ENCODE peak calls at places on chromosome 18, in six cellular contexts. G is ovary, Q is GM23338, D is testis, J is brain microvascular endothelial cell, N is PC-3. L is an unnamed sample.

GRCh38 chr18:66316708-66317107 is 287.2 kb downstream of the CDH19 start:
- DNase-seq in G (no peak), N (no peak), J (no peak), Q (peak; percentile 68), D (no peak), L (no peak)

GRCh38 chr18:47772374-47773248 is 157.8 kb downstream of the SMAD2 start:
- DNase-seq in D (peak; percentile 72), J (peak; percentile 61), Q (peak; percentile 81), N (peak; percentile 57), G (peak; percentile 55), L (no peak)

GRCh38 chr18:31042391-31043181 is at the start of gene DSC3:
- DNase-seq in N (peak; percentile 61), J (no peak), D (peak; percentile 17), Q (peak; percentile 73), G (no peak), L (peak; percentile 81)

GRCh38 chr18:61333746-61334490 is 688 bp downstream of the CDH20 start:
- DNase-seq in Q (peak; percentile 65), D (no peak), J (no peak), N (no peak), G (no peak), L (no peak)

GRCh38 chr18:63262369-63263335 is 56.9 kb downstream of the BCL2 start:
- DNase-seq in Q (no peak), J (no peak), D (peak; percentile 47), G (peak; percentile 54), N (no peak), L (no peak)

GRCh38 chr18:49581369-49581768 is 19.5 kb downstream of the LIPG start:
- DNase-seq in N (no peak), J (no peak), D (no peak), G (no peak), Q (no peak), L (no peak)

GRCh38 chr18:32373995-32374394 is 96.7 kb downstream of the GAREM1 start:
- DNase-seq in D (peak; percentile 30), N (peak; percentile 34), J (peak; percentile 71), Q (no peak), G (no peak), L (no peak)

GRCh38 chr18:59699061-59699460 is 1.8 kb upstream of the CCBE1 start:
- DNase-seq in J (no peak), D (no peak), N (no peak), G (no peak), Q (no peak), L (no peak)

GRCh38 chr18:9535430-9535972 is 60.2 kb downstream of the RALBP1 start:
- DNase-seq in G (peak; percentile 83), N (peak; percentile 24), Q (no peak), J (peak; percentile 94), D (peak; percentile 78), L (no peak)

GRCh38 chr18:13443546-13443945 is 225.0 kb downstream of the LDLRAD4 start:
- DNase-seq in J (no peak), G (no peak), N (no peak), D (no peak), Q (no peak), L (no peak)

GRCh38 chr18:13442451-13442850 is 223.9 kb downstream of the LDLRAD4 start:
- DNase-seq in D (no peak), Q (no peak), N (no peak), J (no peak), G (no peak), L (peak; percentile 55)

GRCh38 chr18:13439475-13439874 is 220.9 kb downstream of the LDLRAD4 start:
- DNase-seq in G (no peak), N (no peak), J (no peak), Q (no peak), D (no peak), L (no peak)

GRCh38 chr18:13440277-13441248 is 222.0 kb downstream of the LDLRAD4 start:
- DNase-seq in D (no peak), N (no peak), G (no peak), J (no peak), Q (no peak), L (peak; percentile 38)

GRCh38 chr18:13441731-13442130 is 223.2 kb downstream of the LDLRAD4 start:
- DNase-seq in G (no peak), J (no peak), Q (no peak), N (no peak), D (no peak), L (no peak)
- H3K27me3 ChIP-seq in G (no peaks in the 10 kb centered on the region), J (peaks cover 2% of the 10 kb centered on the region), Q (no peaks in the 10 kb centered on the region), N (peaks cover 87% of the 10 kb centered on the region), D (no peaks in the 10 kb centered on the region), L (no peaks in the 10 kb centered on the region)

GRCh38 chr18:52408800-52409302 is 68.9 kb downstream of the DCC start:
- DNase-seq in G (no peak), Q (no peak), J (no peak), N (no peak), D (no peak), L (no peak)

DNA sequence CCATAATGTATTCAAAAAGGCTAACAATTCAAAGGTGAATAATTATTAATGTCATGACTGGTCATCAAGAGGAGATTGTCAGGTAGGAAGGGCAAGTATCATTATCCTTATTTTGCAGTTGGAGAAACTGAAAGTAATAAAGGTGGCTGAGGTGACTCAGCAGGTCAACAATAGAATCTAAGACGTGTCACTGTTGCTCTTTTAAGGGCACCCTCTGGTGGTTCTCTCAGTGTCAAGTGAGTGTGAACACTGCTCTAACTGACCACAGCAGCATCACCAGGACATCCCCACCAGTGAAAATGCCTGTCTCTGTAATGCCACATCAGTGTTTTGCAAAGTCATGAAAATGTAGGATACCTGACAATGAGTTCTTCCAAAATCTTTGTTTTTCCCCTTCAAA is 69.7 kb downstream of the DCC start:
- DNase-seq in Q (peak; percentile 24), D (no peak), J (no peak), G (no peak), N (peak; percentile 19), L (no peak)
- TF ChIP-seq CTCF in Q (peak; percentile 54), D (no peak), J (no peak), G (no peak), N (peak; percentile 8), L (no peak)

GRCh38 chr18:13219576-13219975 is 1.0 kb downstream of the LDLRAD4 start:
- DNase-seq in N (no peak), Q (no peak), J (no peak), G (no peak), D (no peak), L (no peak)
- H3K36me3 ChIP-seq in N (no peaks in the 10 kb centered on the region), Q (no peaks in the 10 kb centered on the region), J (no peaks in the 10 kb centered on the region), G (no peaks in the 10 kb centered on the region), D (no peaks in the 10 kb centered on the region), L (no peaks in the 10 kb centered on the region)

DNA sequence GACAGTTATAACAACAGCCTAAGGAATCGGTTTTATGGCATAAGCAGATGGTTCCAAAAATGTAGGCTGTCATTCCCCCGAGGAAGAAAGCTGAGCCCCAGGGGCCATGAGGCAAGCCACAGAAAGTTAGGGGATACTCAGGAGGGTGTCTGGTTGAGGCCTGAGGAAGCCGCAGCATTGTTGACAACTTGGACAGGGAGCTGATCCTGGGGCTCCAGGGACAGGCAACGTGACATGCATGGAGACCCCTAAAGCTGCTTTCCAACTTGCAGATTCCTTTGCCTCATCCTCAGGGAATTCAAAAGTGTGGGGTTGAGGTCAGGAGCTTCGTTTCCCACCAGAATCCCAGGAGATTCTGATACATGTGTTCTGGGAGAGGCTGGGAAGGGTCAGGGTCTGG is 20.9 kb downstream of the CELF4 start:
- DNase-seq in D (no peak), J (no peak), Q (no peak), G (no peak), N (no peak), L (no peak)
- H3K27me3 ChIP-seq in D (no peaks in the 10 kb centered on the region), J (no peaks in the 10 kb centered on the region), Q (no peaks in the 10 kb centered on the region), G (no peaks in the 10 kb centered on the region), N (peaks cover 3% of the 10 kb centered on the region), L (peaks cover 65% of the 10 kb centered on the region)

DNA sequence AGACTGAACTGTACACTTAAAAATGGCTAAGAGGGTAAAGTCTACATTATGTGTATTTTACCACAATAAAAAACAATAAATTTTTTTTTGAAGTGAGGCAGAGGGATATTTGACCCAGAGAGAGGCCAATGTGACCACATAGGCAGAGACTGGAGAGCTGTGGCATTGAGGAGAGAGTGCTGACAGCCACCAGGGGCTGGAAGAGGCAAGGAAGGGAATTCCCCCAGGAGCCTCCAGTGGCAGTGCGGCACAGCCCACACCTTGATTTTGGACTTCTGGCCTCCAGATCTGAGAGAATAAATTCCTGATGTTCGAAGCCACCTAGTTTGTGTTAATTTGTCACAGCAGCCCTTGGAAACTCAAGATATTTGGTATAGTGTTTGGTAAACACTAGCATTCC is 22.7 kb downstream of the ANKRD29 start:
- DNase-seq in N (no peak), Q (peak; percentile 26), G (no peak), D (no peak), J (no peak), L (no peak)
- TF ChIP-seq CTCF in N (peak; percentile 17), Q (no peak), G (no peak), D (no peak), J (peak; percentile 25), L (no peak)

GRCh38 chr18:70024088-70024487 is 76.4 kb upstream of the CD226 start:
- DNase-seq in J (no peak), Q (no peak), N (no peak), D (no peak), G (no peak), L (no peak)
- H3K36me3 ChIP-seq in J (no peaks in the 10 kb centered on the region), Q (no peaks in the 10 kb centered on the region), N (peaks cover 16% of the 10 kb centered on the region), D (no peaks in the 10 kb centered on the region), G (no peaks in the 10 kb centered on the region), L (peaks cover 46% of the 10 kb centered on the region)

DNA sequence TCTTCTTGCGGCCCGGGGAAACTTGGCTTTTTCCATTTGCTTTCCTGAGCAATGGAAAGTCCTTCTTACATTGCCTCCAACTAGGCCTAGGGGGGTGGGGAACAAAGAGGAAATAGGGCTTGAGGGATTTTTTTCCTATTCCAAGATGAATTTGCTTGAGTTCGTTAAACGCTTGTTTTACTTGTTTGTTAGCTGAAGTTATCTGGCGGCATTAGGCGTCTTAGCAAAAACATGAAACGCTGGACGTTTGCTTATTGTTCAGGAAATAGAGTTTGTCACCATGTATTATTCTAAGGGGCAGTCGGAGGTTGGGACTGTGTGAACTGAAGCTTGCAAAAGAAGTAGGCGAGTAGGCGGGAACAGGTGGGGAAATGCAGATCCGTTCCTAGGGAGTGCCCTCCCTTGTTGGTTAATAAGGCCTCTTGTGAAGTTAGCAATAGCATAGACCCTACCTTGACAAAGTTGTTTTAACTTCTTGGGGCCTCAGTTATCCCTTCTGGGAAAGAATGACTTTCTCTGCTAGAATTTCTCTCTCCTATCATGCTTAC is 1.9 kb downstream of the CABLES1 start:
- DNase-seq in G (no peak), D (no peak), J (no peak), N (no peak), Q (peak; percentile 54), L (no peak)
- H3K27me3 ChIP-seq in G (no peaks in the 10 kb centered on the region), D (no peaks in the 10 kb centered on the region), J (no peaks in the 10 kb centered on the region), N (no peaks in the 10 kb centered on the region), Q (peaks cover 22% of the 10 kb centered on the region), L (no peaks in the 10 kb centered on the region)

L was measured in suprapubic skin.